ENCODE peak calls at places on chromosomes 13 and 19, in nine cellular contexts. U, H, D, S, R, G, V, N and C are unnamed samples.

GRCh38 chr19:23321953-23322549 is 71.9 kb upstream of the ZNF724 start:
- DNase-seq in N (no peak), R (no peak), V (no peak), G (no peak), H (no peak), S (no peak), U (no peak), D (no peak), C (peak; percentile 79)

GRCh38 chr19:46328079-46328478 is 18.8 kb upstream of the PPP5C start:
- DNase-seq in N (no peak), V (no peak), S (no peak), U (no peak), H (no peak), D (no peak), G (no peak), R (no peak), C (no peak)

GRCh38 chr19:11202488-11203193 is 5.3 kb upstream of the KANK2 start:
- DNase-seq in S (peak; percentile 26), N (no peak), V (no peak), H (no peak), G (no peak), D (no peak), U (no peak), R (no peak), C (no peak)

GRCh38 chr19:28185646-28186045 is 1027.3 kb downstream of the UQCRFS1 start:
- DNase-seq in N (no peak), G (no peak), H (no peak), R (no peak), U (no peak), D (no peak), V (no peak), S (no peak), C (no peak)

GRCh38 chr13:113812140-113813036 is 51.5 kb downstream of the GAS6 start:
- DNase-seq in R (no peak), D (no peak), S (no peak), V (no peak), U (no peak), N (no peak), H (no peak), G (no peak), C (no peak)

GRCh38 chr19:5785423-5785822 is 877 bp upstream of the PRR22 start:
- DNase-seq in G (no peak), N (no peak), S (no peak), D (no peak), V (no peak), U (no peak), H (no peak), R (no peak), C (no peak)

GRCh38 chr19:50652722-50653121 is 3.5 kb downstream of the C19orf81 start:
- DNase-seq in R (no peak), V (no peak), U (no peak), G (no peak), H (no peak), N (no peak), S (no peak), D (no peak), C (no peak)

GRCh38 chr19:32336259-32337111 is 8.9 kb upstream of the ZNF507 start:
- DNase-seq in H (no peak), D (no peak), V (no peak), N (no peak), R (no peak), S (peak; percentile 44), G (no peak), U (no peak), C (no peak)

GRCh38 chr13:22012676-22013075 is 341.8 kb downstream of the FGF9 start:
- DNase-seq in H (no peak), G (no peak), D (no peak), V (no peak), S (no peak), U (no peak), R (no peak), N (no peak), C (no peak)

GRCh38 chr13:34357435-34358232 is 539.7 kb downstream of the RFC3 start:
- DNase-seq in U (no peak), R (no peak), H (no peak), S (no peak), D (no peak), N (no peak), G (no peak), V (no peak), C (no peak)

GRCh38 chr19:46416077-46416709 is 2.8 kb upstream of the CCDC8 start:
- DNase-seq in H (no peak), S (peak; percentile 94), V (peak; percentile 55), N (no peak), G (no peak), R (no peak), D (peak; percentile 88), U (peak; percentile 80), C (no peak)

GRCh38 chr13:106372199-106373160 is 163.0 kb downstream of the EFNB2 start:
- DNase-seq in R (no peak), H (no peak), D (no peak), G (no peak), V (no peak), U (no peak), N (no peak), S (no peak), C (no peak)

GRCh38 chr19:46489445-46490272 is 6.0 kb downstream of the PNMA8B start:
- DNase-seq in H (no peak), V (no peak), G (no peak), D (peak; percentile 79), U (peak; percentile 65), N (no peak), R (no peak), S (peak; percentile 63), C (no peak)

GRCh38 chr13:109427148-109427547 is 359.2 kb downstream of the IRS2 start:
- DNase-seq in U (no peak), D (no peak), H (no peak), G (no peak), S (no peak), N (no peak), V (no peak), R (no peak), C (no peak)

GRCh38 chr13:99971576-99972189 is at the start of gene ZIC5:
- DNase-seq in V (no peak), H (no peak), G (no peak), N (no peak), U (peak; percentile 50), S (no peak), R (no peak), D (no peak), C (no peak)

GRCh38 chr13:30268673-30269072 is 38.7 kb downstream of the KATNAL1 start:
- DNase-seq in D (no peak), G (no peak), V (no peak), S (no peak), U (no peak), R (no peak), N (no peak), H (no peak), C (no peak)

GRCh38 chr19:53659292-53659691 is 27.5 kb downstream of the DPRX start:
- DNase-seq in D (no peak), S (peak; percentile 34), N (no peak), V (no peak), H (no peak), U (no peak), R (peak; percentile 3), G (no peak), C (peak; percentile 17)

GRCh38 chr19:41957838-41958366 is 1.2 kb downstream of the RABAC1 start:
- DNase-seq in H (peak; percentile 30), D (peak; percentile 69), G (peak; percentile 41), S (peak; percentile 69), U (no peak), N (peak; percentile 62), V (peak; percentile 51), R (peak; percentile 38), C (peak; percentile 66)

GRCh38 chr13:101144808-101145419 is 271.4 kb downstream of the NALCN start:
- DNase-seq in N (peak; percentile 12), D (no peak), H (peak; percentile 27), V (no peak), R (no peak), G (peak; percentile 45), U (no peak), S (no peak), C (peak; percentile 27)

GRCh38 chr19:18468517-18468916 is 30.6 kb upstream of the ISYNA1 start:
- DNase-seq in N (no peak), G (no peak), H (no peak), R (no peak), S (no peak), V (no peak), U (no peak), D (no peak), C (no peak)

GRCh38 chr19:4278460-4278901 is 585 bp upstream of the SHD start:
- DNase-seq in H (no peak), D (no peak), V (no peak), U (no peak), N (no peak), R (no peak), G (no peak), S (no peak), C (no peak)

GRCh38 chr13:113404723-113405471 is 41.0 kb upstream of the GRTP1 start:
- DNase-seq in N (no peak), D (peak; percentile 36), V (no peak), U (peak; percentile 62), R (no peak), G (no peak), H (no peak), S (no peak), C (no peak)

GRCh38 chr13:21010621-21011020 is 50.8 kb downstream of the LATS2 start:
- DNase-seq in G (no peak), H (no peak), U (no peak), V (no peak), D (no peak), S (no peak), R (no peak), N (no peak), C (no peak)

GRCh38 chr13:95485045-95485517 is 67.4 kb upstream of the CLDN10 start:
- DNase-seq in D (no peak), U (no peak), S (peak; percentile 30), N (no peak), H (no peak), R (no peak), G (no peak), V (no peak), C (no peak)

GRCh38 chr13:47708386-47708785 is 292.7 kb downstream of the SUCLA2 start:
- DNase-seq in R (no peak), H (no peak), N (no peak), V (no peak), S (no peak), G (no peak), U (no peak), D (no peak), C (no peak)

GRCh38 chr19:39906283-39906682 is 28.2 kb downstream of the FCGBP start:
- DNase-seq in V (no peak), N (no peak), D (no peak), H (no peak), G (no peak), U (no peak), S (no peak), R (no peak), C (no peak)

GRCh38 chr13:112815871-112816270 is 126.0 kb downstream of the ATP11A start:
- DNase-seq in H (no peak), D (no peak), S (no peak), N (no peak), R (no peak), V (no peak), U (no peak), G (no peak), C (no peak)

GRCh38 chr19:45160870-45161714 is at the start of gene NKPD1:
- DNase-seq in V (no peak), N (no peak), R (no peak), G (no peak), D (no peak), U (no peak), S (no peak), H (no peak), C (no peak)

GRCh38 chr19:13152356-13152853 is 2.2 kb downstream of the IER2 start:
- DNase-seq in D (no peak), H (no peak), U (no peak), V (no peak), S (no peak), N (no peak), R (no peak), G (no peak), C (no peak)

GRCh38 chr19:10551698-10552301 is 8.1 kb downstream of the ATG4D start:
- DNase-seq in G (peak; percentile 28), U (no peak), H (peak; percentile 47), S (no peak), N (no peak), R (peak; percentile 39), V (peak; percentile 55), D (no peak), C (no peak)

GRCh38 chr19:2043864-2044708 is 7.0 kb downstream of the MKNK2 start:
- DNase-seq in V (no peak), D (no peak), H (no peak), N (no peak), S (no peak), R (no peak), U (no peak), G (peak; percentile 33), C (no peak)